ENCODE peak calls at places on chromosomes 3 and 15, in nine cellular contexts. One of them, this sample, is unnamed. For H3K27me3, the result is how much of the 10 kb centered on the place peaks cover.

GRCh38 chr15:56390739-56391267 is 25.6 kb downstream of the TEX9 start:
- DNase-seq in GM23338: no peak
- DNase-seq in SK-N-SH: no peak
- DNase-seq in neural progenitor cell: no peak
- DNase-seq in PC-9: no peak
- DNase-seq in IMR-90: peak
- DNase-seq in GM12878: no peak
- DNase-seq in mammary epithelial cell: peak
- DNase-seq in GM23248: no peak
- DNase-seq in this sample: peak

GRCh38 chr3:46734773-46735172 is 17.1 kb upstream of the PRSS50 start:
- DNase-seq in mammary epithelial cell: no peak
- DNase-seq in GM23338: no peak
- DNase-seq in IMR-90: no peak
- DNase-seq in PC-9: no peak
- DNase-seq in GM12878: no peak
- DNase-seq in SK-N-SH: no peak
- DNase-seq in GM23248: no peak
- DNase-seq in neural progenitor cell: no peak
- DNase-seq in this sample: no peak

GRCh38 chr3:153295906-153296305 is 133.9 kb downstream of the RAP2B start:
- DNase-seq in PC-9: no peak
- DNase-seq in neural progenitor cell: no peak
- DNase-seq in GM23338: no peak
- DNase-seq in IMR-90: peak
- DNase-seq in GM23248: peak
- DNase-seq in GM12878: no peak
- DNase-seq in SK-N-SH: no peak
- DNase-seq in mammary epithelial cell: no peak
- DNase-seq in this sample: no peak

GRCh38 chr15:63334821-63335220 is 46.8 kb downstream of the CA12 start:
- DNase-seq in PC-9: no peak
- DNase-seq in neural progenitor cell: no peak
- DNase-seq in mammary epithelial cell: no peak
- DNase-seq in GM23338: no peak
- DNase-seq in GM12878: no peak
- DNase-seq in SK-N-SH: peak
- DNase-seq in GM23248: no peak
- DNase-seq in IMR-90: no peak
- DNase-seq in this sample: no peak

GRCh38 chr3:66153471-66153870 is 67.3 kb upstream of the SLC25A26 start:
- DNase-seq in GM12878: no peak
- DNase-seq in SK-N-SH: no peak
- DNase-seq in neural progenitor cell: peak
- DNase-seq in mammary epithelial cell: no peak
- DNase-seq in PC-9: peak
- DNase-seq in GM23338: peak
- DNase-seq in IMR-90: no peak
- DNase-seq in GM23248: peak
- DNase-seq in this sample: no peak

GRCh38 chr3:104952587-104952986 is 414.1 kb upstream of the ALCAM start:
- DNase-seq in GM23338: no peak
- DNase-seq in SK-N-SH: no peak
- DNase-seq in neural progenitor cell: no peak
- DNase-seq in GM23248: peak
- DNase-seq in mammary epithelial cell: peak
- DNase-seq in PC-9: peak
- DNase-seq in IMR-90: peak
- DNase-seq in GM12878: no peak
- DNase-seq in this sample: no peak

GRCh38 chr3:185400866-185401265 is 37.9 kb downstream of the MAP3K13 start:
- DNase-seq in GM12878: no peak
- DNase-seq in IMR-90: no peak
- DNase-seq in SK-N-SH: no peak
- DNase-seq in GM23248: no peak
- DNase-seq in mammary epithelial cell: peak
- DNase-seq in GM23338: no peak
- DNase-seq in neural progenitor cell: no peak
- DNase-seq in PC-9: no peak
- DNase-seq in this sample: no peak

GRCh38 chr3:89617706-89618105 is 510.3 kb downstream of the EPHA3 start:
- DNase-seq in IMR-90: peak
- DNase-seq in mammary epithelial cell: peak
- DNase-seq in SK-N-SH: no peak
- DNase-seq in neural progenitor cell: no peak
- DNase-seq in GM23338: no peak
- DNase-seq in PC-9: no peak
- DNase-seq in GM23248: peak
- DNase-seq in GM12878: no peak
- DNase-seq in this sample: no peak

GRCh38 chr3:28467414-28467813 is 118.8 kb upstream of the AZI2 start:
- DNase-seq in SK-N-SH: no peak
- DNase-seq in GM12878: no peak
- DNase-seq in mammary epithelial cell: no peak
- DNase-seq in GM23248: peak
- DNase-seq in PC-9: no peak
- DNase-seq in GM23338: no peak
- DNase-seq in IMR-90: no peak
- DNase-seq in neural progenitor cell: no peak
- DNase-seq in this sample: no peak

GRCh38 chr3:178318440-178318839 is 217.8 kb upstream of the KCNMB2 start:
- DNase-seq in neural progenitor cell: no peak
- DNase-seq in PC-9: no peak
- DNase-seq in IMR-90: no peak
- DNase-seq in mammary epithelial cell: no peak
- DNase-seq in GM12878: no peak
- DNase-seq in GM23248: no peak
- DNase-seq in SK-N-SH: no peak
- DNase-seq in GM23338: no peak
- DNase-seq in this sample: no peak

GRCh38 chr15:78676424-78677110 is 35.6 kb upstream of the CHRNB4 start:
- DNase-seq in GM23338: peak
- DNase-seq in GM12878: no peak
- DNase-seq in neural progenitor cell: no peak
- DNase-seq in mammary epithelial cell: no peak
- DNase-seq in GM23248: no peak
- DNase-seq in PC-9: no peak
- DNase-seq in IMR-90: no peak
- DNase-seq in SK-N-SH: no peak
- DNase-seq in this sample: no peak

DNA sequence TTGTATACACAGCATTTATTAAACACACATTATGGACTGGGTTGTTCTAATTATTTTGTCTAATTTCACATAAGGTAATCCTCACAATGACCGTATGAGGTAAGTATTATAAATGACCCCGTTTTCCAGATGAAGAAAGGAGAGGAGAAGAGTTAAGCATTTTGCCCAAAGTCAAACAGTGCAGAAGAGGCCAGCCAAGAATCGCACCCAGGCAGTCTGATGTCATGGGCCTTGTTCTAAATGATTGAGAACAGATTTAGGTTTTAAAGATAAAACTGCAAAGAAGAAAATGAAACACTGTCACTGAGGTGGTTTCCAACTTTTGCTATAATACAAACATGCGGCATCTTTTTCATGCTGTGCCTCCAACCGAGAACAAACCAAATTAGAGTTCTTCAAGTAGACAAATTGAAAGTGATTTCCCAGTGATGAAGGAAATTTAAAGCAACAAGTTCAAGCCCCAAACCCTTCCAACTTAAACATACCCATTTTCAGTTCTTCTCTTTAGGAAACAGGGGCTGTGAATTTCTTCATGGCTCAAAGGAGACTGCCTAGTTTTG is 155.3 kb downstream of the THRB start:
- DNase-seq in PC-9: no peak
- DNase-seq in IMR-90: no peak
- DNase-seq in GM23338: no peak
- DNase-seq in GM12878: no peak
- DNase-seq in mammary epithelial cell: no peak
- DNase-seq in neural progenitor cell: no peak
- DNase-seq in GM23248: peak
- DNase-seq in SK-N-SH: no peak
- DNase-seq in this sample: no peak
- H3K4me3 ChIP-seq in PC-9: no peak
- H3K4me3 ChIP-seq in IMR-90: no peak
- H3K4me3 ChIP-seq in GM23338: no peak
- H3K4me3 ChIP-seq in GM12878: no peak
- H3K4me3 ChIP-seq in mammary epithelial cell: no peak
- H3K4me3 ChIP-seq in neural progenitor cell: no peak
- H3K4me3 ChIP-seq in GM23248: no peak
- H3K4me3 ChIP-seq in SK-N-SH: no peak
- H3K4me3 ChIP-seq in this sample: no peak

DNA sequence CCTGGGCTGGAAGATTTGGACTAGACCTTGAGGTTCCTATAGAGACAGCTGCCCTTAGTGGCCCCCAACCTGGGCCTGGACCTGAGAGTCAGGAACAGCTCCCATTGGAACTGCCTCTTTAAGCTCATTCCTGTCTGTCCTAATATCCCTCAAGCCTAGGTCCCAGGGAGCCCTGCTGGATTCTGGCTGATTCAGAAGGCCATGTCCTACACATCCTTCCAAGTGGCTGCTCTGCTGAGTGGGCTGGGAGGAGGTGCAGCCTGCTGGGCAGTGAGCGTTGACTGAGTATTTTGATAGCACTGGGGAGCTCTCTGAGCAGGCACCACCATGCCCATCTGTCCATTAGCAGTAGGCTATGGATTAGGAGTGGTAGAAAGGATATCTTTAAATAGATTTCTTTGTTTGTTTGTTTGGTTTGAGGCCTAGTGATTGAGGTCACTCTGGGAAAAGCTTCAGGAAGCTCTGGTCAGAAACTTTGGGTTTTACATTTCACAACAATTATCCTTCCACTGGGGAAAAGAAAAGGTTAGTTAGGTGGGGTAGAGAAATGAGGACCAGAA is 54.6 kb upstream of the ATOSA start:
- DNase-seq in GM23338: no peak
- DNase-seq in mammary epithelial cell: no peak
- DNase-seq in SK-N-SH: no peak
- DNase-seq in GM23248: peak
- DNase-seq in neural progenitor cell: no peak
- DNase-seq in GM12878: no peak
- DNase-seq in IMR-90: no peak
- DNase-seq in PC-9: no peak
- DNase-seq in this sample: no peak
- H2AFZ ChIP-seq in GM23338: peak
- H2AFZ ChIP-seq in mammary epithelial cell: no peak
- H2AFZ ChIP-seq in SK-N-SH: no peak
- H2AFZ ChIP-seq in GM23248: no peak
- H2AFZ ChIP-seq in neural progenitor cell: no peak
- H2AFZ ChIP-seq in GM12878: no peak
- H2AFZ ChIP-seq in IMR-90: no peak
- H2AFZ ChIP-seq in PC-9: no peak
- H2AFZ ChIP-seq in this sample: peak

GRCh38 chr15:60126661-60127060 is 122.5 kb downstream of the FOXB1 start:
- DNase-seq in GM23248: no peak
- DNase-seq in SK-N-SH: no peak
- DNase-seq in GM23338: no peak
- DNase-seq in neural progenitor cell: no peak
- DNase-seq in GM12878: no peak
- DNase-seq in IMR-90: no peak
- DNase-seq in PC-9: no peak
- DNase-seq in mammary epithelial cell: no peak
- DNase-seq in this sample: no peak

GRCh38 chr15:60125334-60125733 is 121.2 kb downstream of the FOXB1 start:
- DNase-seq in mammary epithelial cell: no peak
- DNase-seq in GM12878: no peak
- DNase-seq in SK-N-SH: no peak
- DNase-seq in neural progenitor cell: no peak
- DNase-seq in IMR-90: no peak
- DNase-seq in PC-9: no peak
- DNase-seq in GM23338: no peak
- DNase-seq in GM23248: no peak
- DNase-seq in this sample: no peak

GRCh38 chr15:60121845-60122244 is 117.7 kb downstream of the FOXB1 start:
- DNase-seq in GM23248: no peak
- DNase-seq in IMR-90: no peak
- DNase-seq in PC-9: no peak
- DNase-seq in mammary epithelial cell: no peak
- DNase-seq in GM12878: peak
- DNase-seq in neural progenitor cell: no peak
- DNase-seq in SK-N-SH: no peak
- DNase-seq in GM23338: no peak
- DNase-seq in this sample: no peak

GRCh38 chr15:60122691-60123090 is 118.6 kb downstream of the FOXB1 start:
- DNase-seq in GM23338: no peak
- DNase-seq in GM12878: no peak
- DNase-seq in neural progenitor cell: no peak
- DNase-seq in GM23248: no peak
- DNase-seq in IMR-90: no peak
- DNase-seq in mammary epithelial cell: no peak
- DNase-seq in PC-9: no peak
- DNase-seq in SK-N-SH: no peak
- DNase-seq in this sample: no peak

DNA sequence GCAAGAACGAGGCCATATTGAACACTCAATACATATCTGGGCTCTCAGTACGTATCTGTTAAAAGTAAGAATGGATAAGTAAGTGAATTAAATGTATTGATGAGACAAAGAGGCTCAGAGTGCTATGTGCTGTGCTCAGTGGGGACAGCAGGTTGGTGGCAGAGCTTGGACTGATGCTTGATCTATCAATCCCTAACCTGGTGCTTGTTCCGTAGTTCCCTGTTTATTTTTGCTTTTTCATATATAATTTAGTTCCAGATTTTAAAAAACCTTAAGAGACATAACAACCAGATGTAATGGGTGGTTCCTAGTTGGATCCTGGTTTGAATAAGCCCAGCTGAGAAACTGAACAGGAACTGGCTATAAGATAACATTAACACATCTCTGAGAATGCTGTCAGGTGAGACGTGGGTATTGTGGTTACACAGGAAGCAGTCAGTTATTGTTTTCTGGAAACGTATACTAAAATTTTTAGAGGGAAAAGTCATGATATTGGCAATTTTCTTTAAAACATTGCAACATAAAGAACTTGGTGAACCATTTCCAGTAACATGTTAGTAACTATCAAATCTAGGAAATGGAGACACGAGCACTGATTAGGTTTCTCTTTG is 120.5 kb downstream of the FOXB1 start:
- DNase-seq in mammary epithelial cell: no peak
- DNase-seq in neural progenitor cell: no peak
- DNase-seq in SK-N-SH: no peak
- DNase-seq in GM23248: no peak
- DNase-seq in GM23338: no peak
- DNase-seq in PC-9: no peak
- DNase-seq in IMR-90: no peak
- DNase-seq in GM12878: no peak
- DNase-seq in this sample: no peak
- H3K27me3 ChIP-seq in mammary epithelial cell: under half
- H3K27me3 ChIP-seq in neural progenitor cell: under half
- H3K27me3 ChIP-seq in SK-N-SH: under half
- H3K27me3 ChIP-seq in GM23248: under half
- H3K27me3 ChIP-seq in GM23338: under half
- H3K27me3 ChIP-seq in PC-9: under half
- H3K27me3 ChIP-seq in IMR-90: under half
- H3K27me3 ChIP-seq in GM12878: under half
- H3K27me3 ChIP-seq in this sample: under half

DNA sequence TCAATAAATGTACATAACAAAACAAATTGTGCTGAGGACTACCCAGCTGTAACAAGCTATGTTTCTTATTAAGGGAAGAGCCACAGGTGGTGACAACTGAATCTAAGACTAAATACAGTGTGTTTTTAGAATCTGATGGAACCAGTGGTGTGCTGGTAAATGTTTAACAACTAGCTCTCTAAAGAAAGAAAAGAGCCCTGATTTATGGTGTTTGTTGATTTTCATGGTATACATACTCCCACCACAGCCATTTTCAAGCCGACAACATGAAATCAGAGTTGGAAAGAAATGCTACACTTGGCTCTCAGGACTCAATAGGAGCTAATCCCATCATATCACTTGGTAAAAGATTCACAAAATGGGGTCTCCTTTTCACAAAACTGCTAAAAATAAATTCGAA is 89.8 kb upstream of the FNDC3B start:
- DNase-seq in mammary epithelial cell: no peak
- DNase-seq in GM23248: no peak
- DNase-seq in GM23338: no peak
- DNase-seq in PC-9: no peak
- DNase-seq in neural progenitor cell: no peak
- DNase-seq in IMR-90: no peak
- DNase-seq in SK-N-SH: no peak
- DNase-seq in GM12878: no peak
- DNase-seq in this sample: no peak
- H3K4me3 ChIP-seq in mammary epithelial cell: no peak
- H3K4me3 ChIP-seq in GM23248: no peak
- H3K4me3 ChIP-seq in GM23338: no peak
- H3K4me3 ChIP-seq in PC-9: no peak
- H3K4me3 ChIP-seq in neural progenitor cell: no peak
- H3K4me3 ChIP-seq in IMR-90: no peak
- H3K4me3 ChIP-seq in SK-N-SH: no peak
- H3K4me3 ChIP-seq in GM12878: no peak
- H3K4me3 ChIP-seq in this sample: no peak

This sample was measured in Karpas-422.